ENCODE peak calls at places on chromosomes 12 and 14, in six cellular contexts. Z is cardiac muscle cell, N is epithelial cell of prostate, X is nucleus accumbens, J is GM23248, H is posterior vena cava. S is an unnamed sample.
A peak's percentile ranks its signal among the peaks of the same experiment; 100 is the strongest.

GRCh38 chr14:48747683-48748082 is 838.5 kb downstream of the RPS29 start:
- DNase-seq in Z (no peak), N (no peak), X (no peak), J (no peak), H (no peak), S (no peak)

GRCh38 chr14:68363841-68364711 is 428.8 kb downstream of the ZFP36L1 start:
- DNase-seq in Z (peak; percentile 36), N (no peak), X (peak; percentile 40), J (peak; percentile 31), H (peak; percentile 86), S (no peak)

GRCh38 chr14:65321370-65321875 is 91.1 kb upstream of the FUT8 start:
- DNase-seq in Z (no peak), N (no peak), X (no peak), J (peak; percentile 41), H (no peak), S (no peak)

GRCh38 chr12:65403188-65403587 is 124.7 kb downstream of the MSRB3 start:
- DNase-seq in Z (no peak), N (no peak), X (no peak), J (no peak), H (peak; percentile 52), S (no peak)

GRCh38 chr12:32836710-32837109 is 59.9 kb downstream of the PKP2 start:
- DNase-seq in Z (no peak), N (no peak), X (no peak), J (no peak), H (no peak), S (no peak)

GRCh38 chr12:78928200-78929074 is 63.9 kb downstream of the SYT1 start:
- DNase-seq in Z (peak; percentile 51), N (peak; percentile 89), X (no peak), J (peak; percentile 42), H (no peak), S (peak; percentile 70)

GRCh38 chr14:36817071-36817930 is 155.6 kb downstream of the PAX9 start:
- DNase-seq in Z (no peak), N (no peak), X (no peak), J (no peak), H (no peak), S (no peak)

GRCh38 chr12:40104461-40105264 is 1.2 kb downstream of the SLC2A13 start:
- DNase-seq in Z (peak; percentile 14), N (no peak), X (no peak), J (no peak), H (no peak), S (no peak)

GRCh38 chr12:53600490-53601295 is 25.5 kb downstream of the ATF7 start:
- DNase-seq in Z (no peak), N (no peak), X (no peak), J (no peak), H (no peak), S (no peak)

GRCh38 chr14:80850197-80850814 is 91.2 kb downstream of the CEP128 start:
- DNase-seq in Z (peak; percentile 68), N (no peak), X (no peak), J (peak; percentile 50), H (no peak), S (peak; percentile 37)

GRCh38 chr12:106724934-106725333 is 49.5 kb upstream of the RIC8B start:
- DNase-seq in Z (no peak), N (no peak), X (no peak), J (no peak), H (no peak), S (no peak)

GRCh38 chr12:125029756-125030358 is 35.4 kb upstream of the AACS start:
- DNase-seq in Z (no peak), N (no peak), X (no peak), J (no peak), H (no peak), S (no peak)

GRCh38 chr12:81692008-81692407 is 67.1 kb downstream of the PPFIA2 start:
- DNase-seq in Z (no peak), N (peak; percentile 60), X (no peak), J (no peak), H (no peak), S (no peak)

GRCh38 chr12:58647495-58647894 is 272.8 kb downstream of the LRIG3 start:
- DNase-seq in Z (peak; percentile 27), N (no peak), X (no peak), J (peak; percentile 8), H (no peak), S (no peak)

GRCh38 chr14:59274991-59275391 is 86.5 kb downstream of the DAAM1 start:
- DNase-seq in Z (no peak), N (no peak), X (no peak), J (no peak), H (no peak), S (no peak)

GRCh38 chr14:67532998-67533753 is at the start of gene PLEKHH1:
- DNase-seq in Z (peak; percentile 72), N (peak; percentile 27), X (peak; percentile 83), J (peak; percentile 87), H (peak; percentile 91), S (peak; percentile 69)

GRCh38 chr12:113232787-113233585 is 11.7 kb downstream of the TPCN1 start:
- DNase-seq in Z (no peak), N (no peak), X (peak; percentile 54), J (peak; percentile 87), H (peak; percentile 87), S (no peak)

GRCh38 chr14:100881211-100882025 is 22.1 kb downstream of the RTL1 start:
- DNase-seq in Z (no peak), N (no peak), X (no peak), J (no peak), H (peak; percentile 66), S (no peak)

GRCh38 chr14:99441918-99442317 is 38.7 kb downstream of the SETD3 start:
- DNase-seq in Z (no peak), N (no peak), X (no peak), J (no peak), H (no peak), S (no peak)

GRCh38 chr14:104706733-104707628 is 17.0 kb upstream of the ADSS1 start:
- DNase-seq in Z (no peak), N (no peak), X (no peak), J (peak; percentile 67), H (no peak), S (no peak)

GRCh38 chr14:58899317-58899713 is 261.6 kb downstream of the DACT1 start:
- DNase-seq in Z (peak; percentile 85), N (peak; percentile 41), X (no peak), J (peak; percentile 90), H (no peak), S (no peak)

GRCh38 chr12:88921434-88921833 is 341.2 kb upstream of the KITLG start:
- DNase-seq in Z (no peak), N (no peak), X (no peak), J (no peak), H (no peak), S (no peak)

GRCh38 chr12:79380402-79380801 is 310.4 kb downstream of the PAWR start:
- DNase-seq in Z (no peak), N (no peak), X (no peak), J (no peak), H (no peak), S (no peak)

GRCh38 chr12:106919910-106920544 is 35.7 kb upstream of the TMEM263 start:
- DNase-seq in Z (peak; percentile 74), N (no peak), X (no peak), J (peak; percentile 69), H (no peak), S (peak; percentile 74)

GRCh38 chr12:115519887-115520286 is 757.6 kb downstream of the MED13L start:
- DNase-seq in Z (no peak), N (no peak), X (no peak), J (no peak), H (no peak), S (no peak)

GRCh38 chr12:48997719-48998496 is 1.3 kb downstream of the DDN start:
- DNase-seq in Z (no peak), N (no peak), X (no peak), J (no peak), H (no peak), S (no peak)

GRCh38 chr12:82682851-82683261 is 3.9 kb upstream of the TMTC2 start:
- DNase-seq in Z (no peak), N (no peak), X (no peak), J (peak; percentile 10), H (no peak), S (no peak)

S was measured in COLO829.